ENCODE peak calls at places on chromosomes 2 and 18, in five cellular contexts. L, V, O, B and R are unnamed samples.

GRCh38 chr2:238027591-238028415 is 33.0 kb upstream of the SCLY start:
- DNase-seq in V (no peak), O (no peak), B (no peak), L (no peak), R (no peak)

GRCh38 chr2:109324859-109325258 is 195.9 kb downstream of the SH3RF3 start:
- DNase-seq in L (no peak), V (peak), O (peak), B (no peak), R (no peak)

GRCh38 chr2:17300141-17300540 is 218.1 kb downstream of the RAD51AP2 start:
- DNase-seq in L (no peak), B (no peak), O (no peak), V (peak), R (no peak)

GRCh38 chr2:134201559-134201958 is 52.3 kb upstream of the MGAT5 start:
- DNase-seq in L (no peak), O (no peak), V (no peak), B (no peak), R (no peak)

GRCh38 chr18:681985-682384 is 24.5 kb downstream of the TYMS start:
- DNase-seq in L (no peak), O (no peak), B (no peak), V (no peak), R (no peak)

GRCh38 chr2:48600917-48601316 is 16.7 kb upstream of the GTF2A1L start:
- DNase-seq in B (no peak), L (no peak), O (no peak), V (no peak), R (no peak)

GRCh38 chr2:44553456-44553855 is 191.7 kb downstream of the CAMKMT start:
- DNase-seq in L (no peak), V (peak), B (no peak), O (no peak), R (no peak)

GRCh38 chr2:28277466-28277865 is 115.2 kb upstream of the FOSL2 start:
- DNase-seq in L (no peak), B (no peak), V (no peak), O (no peak), R (no peak)

GRCh38 chr2:95166065-95166763 is 605 bp downstream of the ZNF2 start:
- DNase-seq in O (no peak), L (no peak), V (no peak), B (no peak), R (no peak)

GRCh38 chr2:5234563-5234962 is 457.6 kb upstream of the SOX11 start:
- DNase-seq in O (no peak), V (no peak), L (no peak), B (no peak), R (no peak)

GRCh38 chr2:228039752-228040534 is 141.5 kb downstream of the SPHKAP start:
- DNase-seq in O (no peak), L (no peak), B (no peak), V (peak), R (peak)

GRCh38 chr2:9675369-9676351 is 44.9 kb upstream of the YWHAQ start:
- DNase-seq in O (no peak), L (no peak), B (no peak), V (peak), R (no peak)

GRCh38 chr2:53033416-53033815 is 734.2 kb upstream of the CHAC2 start:
- DNase-seq in B (no peak), L (no peak), O (no peak), V (peak), R (no peak)

GRCh38 chr2:128638311-128638710 is 319.6 kb upstream of the HS6ST1 start:
- DNase-seq in L (no peak), O (peak), V (no peak), B (no peak), R (no peak)

GRCh38 chr2:38045811-38046210 is 30.1 kb downstream of the CYP1B1 start:
- DNase-seq in O (no peak), V (peak), B (no peak), L (no peak), R (no peak)

GRCh38 chr2:29006986-29007301 is 25.8 kb downstream of the TOGARAM2 start:
- DNase-seq in L (no peak), V (no peak), B (no peak), O (no peak), R (no peak)

GRCh38 chr2:24809316-24810007 is 16.2 kb downstream of the CENPO start:
- DNase-seq in O (no peak), V (no peak), L (no peak), B (no peak), R (no peak)